ENCODE peak calls at places on chromosomes 16 and 17, in six cellular contexts. P, U, L, D, X and A are unnamed samples.

GRCh38 chr17:27810211-27810901 is 10.0 kb upstream of the NOS2 start:
- DNase-seq in P (no peak), U (no peak), L (peak), D (no peak), X (no peak), A (peak)

GRCh38 chr17:80292557-80292956 is 31.9 kb downstream of the RNF213 start:
- DNase-seq in P (no peak), U (no peak), L (no peak), D (no peak), X (no peak), A (no peak)

GRCh38 chr17:80791758-80792284 is 199.8 kb upstream of the CHMP6 start:
- DNase-seq in P (no peak), U (peak), L (peak), D (peak), X (no peak), A (no peak)

GRCh38 chr17:18230288-18231141 is 5.1 kb downstream of the LLGL1 start:
- DNase-seq in P (no peak), U (no peak), L (no peak), D (no peak), X (no peak), A (no peak)

GRCh38 chr16:50602531-50603205 is 54.5 kb downstream of the NKD1 start:
- DNase-seq in P (no peak), U (no peak), L (no peak), D (no peak), X (no peak), A (no peak)

GRCh38 chr17:64777413-64778101 is 115.5 kb upstream of the SMURF2 start:
- DNase-seq in P (no peak), U (peak), L (peak), D (peak), X (no peak), A (peak)

GRCh38 chr16:65967376-65967775 is 399.1 kb upstream of the CDH5 start:
- DNase-seq in P (no peak), U (no peak), L (no peak), D (no peak), X (no peak), A (no peak)

GRCh38 chr16:56311208-56312027 is 113.9 kb downstream of the AMFR start:
- DNase-seq in P (no peak), U (no peak), L (peak), D (no peak), X (no peak), A (no peak)

GRCh38 chr16:88103581-88104188 is 152.5 kb downstream of the BANP start:
- DNase-seq in P (no peak), U (no peak), L (no peak), D (no peak), X (no peak), A (no peak)

GRCh38 chr17:7294614-7295153 is at the start of gene YBX2:
- DNase-seq in P (no peak), U (peak), L (peak), D (peak), X (peak), A (peak)

GRCh38 chr16:65751622-65752598 is 614.6 kb upstream of the CDH5 start:
- DNase-seq in P (no peak), U (no peak), L (no peak), D (no peak), X (no peak), A (no peak)

GRCh38 chr16:30979170-30980067 is 5.6 kb upstream of the HSD3B7 start:
- DNase-seq in P (no peak), U (no peak), L (no peak), D (no peak), X (no peak), A (no peak)

GRCh38 chr17:81302861-81303326 is 7.8 kb upstream of the SLC38A10 start:
- DNase-seq in P (no peak), U (no peak), L (peak), D (no peak), X (no peak), A (no peak)

GRCh38 chr16:57809843-57810196 is 7.5 kb upstream of the KIFC3 start:
- DNase-seq in P (no peak), U (no peak), L (no peak), D (no peak), X (no peak), A (no peak)

GRCh38 chr17:75773808-75774470 is 8.9 kb upstream of the GALK1 start:
- DNase-seq in P (no peak), U (peak), L (peak), D (peak), X (no peak), A (no peak)

GRCh38 chr16:23434380-23434779 is 18.6 kb downstream of the COG7 start:
- DNase-seq in P (no peak), U (peak), L (peak), D (no peak), X (peak), A (peak)

GRCh38 chr16:6382787-6383515 is 949.7 kb upstream of the RBFOX1 start:
- DNase-seq in P (no peak), U (no peak), L (no peak), D (no peak), X (no peak), A (no peak)

GRCh38 chr17:55275894-55276804 is 11.4 kb downstream of the HLF start:
- DNase-seq in P (no peak), U (no peak), L (no peak), D (no peak), X (no peak), A (no peak)

GRCh38 chr16:87002717-87003413 is 314.3 kb downstream of the C16orf95 start:
- DNase-seq in P (no peak), U (no peak), L (peak), D (no peak), X (no peak), A (no peak)

GRCh38 chr16:2250652-2251280 is 621 bp downstream of the ECI1 start:
- DNase-seq in P (no peak), U (peak), L (no peak), D (no peak), X (no peak), A (no peak)

GRCh38 chr16:57141822-57142631 is 43.8 kb downstream of the PSME3IP1 start:
- DNase-seq in P (no peak), U (no peak), L (no peak), D (no peak), X (no peak), A (peak)

GRCh38 chr17:49575524-49576120 is at the start of gene NXPH3:
- DNase-seq in P (no peak), U (peak), L (peak), D (peak), X (peak), A (peak)

GRCh38 chr17:79391808-79392233 is 219.0 kb downstream of the RBFOX3 start:
- DNase-seq in P (no peak), U (peak), L (peak), D (peak), X (peak), A (peak)

DNA sequence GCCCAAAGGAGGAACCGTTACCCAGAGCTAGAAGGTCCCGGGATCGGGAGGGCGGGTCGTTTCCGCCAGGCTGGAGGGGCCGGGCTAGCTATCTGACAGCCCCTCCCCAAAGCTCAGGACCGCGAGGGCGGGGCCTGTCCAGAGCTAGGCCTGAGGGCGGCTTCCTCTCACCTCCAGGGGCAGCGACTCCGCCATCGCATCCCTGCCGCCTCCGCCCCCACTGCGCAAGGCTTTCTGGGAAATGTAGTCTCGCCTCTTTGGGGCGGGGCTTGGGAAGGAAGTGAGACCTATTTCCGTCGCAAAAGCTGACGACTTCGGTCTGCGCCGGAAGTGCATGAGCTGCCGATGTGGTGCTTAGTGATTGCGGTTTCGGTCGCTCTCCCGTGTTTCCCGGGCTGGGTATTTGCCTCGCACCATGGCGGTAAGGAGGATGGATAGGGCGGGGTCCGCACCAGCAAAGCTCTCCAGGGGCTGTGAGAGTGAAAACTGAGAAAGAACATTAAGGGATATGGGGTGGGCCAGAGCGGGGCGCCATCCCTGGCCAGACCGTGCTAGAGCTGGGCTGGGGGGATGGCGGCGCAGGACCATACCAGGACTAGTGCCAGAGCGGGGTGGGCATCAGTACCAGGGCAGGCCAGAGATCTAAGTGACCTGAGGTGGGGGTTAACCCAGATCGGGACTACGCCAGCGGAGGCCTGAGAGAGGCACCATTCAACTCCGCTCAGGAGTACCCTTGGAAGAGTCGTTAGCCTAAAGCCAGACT is at the start of gene TMEM208:
- DNase-seq in P (peak), U (peak), L (peak), D (peak), X (peak), A (peak)
- TF ChIP-seq CTCF in P (peak), U (peak), L (peak), D (no peak), X (peak), A (peak)

GRCh38 chr16:82874251-82874650 is 247.5 kb downstream of the CDH13 start:
- DNase-seq in P (no peak), U (no peak), L (no peak), D (no peak), X (no peak), A (no peak)
- TF ChIP-seq CTCF in P (no peak), U (no peak), L (no peak), D (no peak), X (no peak), A (no peak)

GRCh38 chr16:10253344-10253855 is 71.2 kb upstream of the GRIN2A start:
- DNase-seq in P (no peak), U (no peak), L (no peak), D (no peak), X (no peak), A (no peak)

GRCh38 chr16:10255728-10256127 is 73.5 kb upstream of the GRIN2A start:
- DNase-seq in P (no peak), U (no peak), L (no peak), D (no peak), X (no peak), A (no peak)

GRCh38 chr16:10252155-10252554 is 69.9 kb upstream of the GRIN2A start:
- DNase-seq in P (no peak), U (no peak), L (no peak), D (no peak), X (no peak), A (no peak)

GRCh38 chr16:10245002-10245401 is 62.8 kb upstream of the GRIN2A start:
- DNase-seq in P (no peak), U (no peak), L (no peak), D (no peak), X (no peak), A (no peak)

GRCh38 chr16:10250137-10250850 is 68.1 kb upstream of the GRIN2A start:
- DNase-seq in P (no peak), U (peak), L (peak), D (no peak), X (no peak), A (no peak)
- TF ChIP-seq CTCF in P (no peak), U (no peak), L (no peak), D (no peak), X (no peak), A (no peak)

GRCh38 chr17:3691539-3692166 is 4.3 kb downstream of the P2RX5 start:
- DNase-seq in P (no peak), U (no peak), L (peak), D (no peak), X (no peak), A (no peak)
- TF ChIP-seq CTCF in P (no peak), U (no peak), L (peak), D (no peak), X (no peak), A (peak)

DNA sequence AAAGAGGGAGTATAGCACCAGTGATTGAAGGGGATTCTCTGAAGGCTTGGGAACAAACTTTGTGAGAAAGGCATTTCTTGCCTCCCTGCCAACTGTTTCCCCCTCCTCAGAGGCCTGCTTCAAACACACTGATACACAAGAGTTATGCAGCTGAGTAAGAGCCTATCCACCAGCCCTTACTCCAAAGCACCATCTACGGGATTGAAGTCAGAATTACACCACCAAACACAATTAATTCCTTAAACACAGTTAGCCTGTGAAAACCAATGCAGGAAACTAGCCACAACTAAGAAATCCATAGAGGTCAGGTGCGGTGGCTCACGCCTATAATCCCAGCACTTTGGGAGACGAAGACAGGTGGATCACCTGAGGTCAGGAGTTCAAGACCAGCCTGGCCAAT is 138.3 kb downstream of the SHCBP1 start:
- DNase-seq in P (no peak), U (no peak), L (no peak), D (no peak), X (no peak), A (no peak)
- TF ChIP-seq CTCF in P (no peak), U (no peak), L (no peak), D (no peak), X (no peak), A (no peak)

GRCh38 chr16:61934591-61934990 is 101.6 kb downstream of the CDH8 start:
- DNase-seq in P (no peak), U (no peak), L (no peak), D (no peak), X (no peak), A (no peak)

GRCh38 chr16:61937646-61938045 is 98.6 kb downstream of the CDH8 start:
- DNase-seq in P (no peak), U (no peak), L (no peak), D (no peak), X (no peak), A (no peak)

GRCh38 chr16:61936522-61936921 is 99.7 kb downstream of the CDH8 start:
- DNase-seq in P (no peak), U (no peak), L (peak), D (no peak), X (peak), A (no peak)
- TF ChIP-seq CTCF in P (no peak), U (no peak), L (peak), D (no peak), X (no peak), A (no peak)